ENCODE peak calls at places on chromosome 10, in eight cellular contexts. E is cardiac muscle cell, T is sigmoid colon, O is DND-41, Y is lower lobe of right lung, S is pancreas, D is esophagus squamous epithelium, H is transverse colon. G is an unnamed sample.
A peak's percentile ranks its signal among the peaks of the same experiment; 100 is the strongest.

GRCh38 chr10:86957471-86958108 is at the start of gene MMRN2:
- DNase-seq in E (peak; percentile 39), D (no peak), Y (no peak), H (no peak), S (peak; percentile 48), O (no peak), T (no peak), G (no peak)

GRCh38 chr10:55002420-55002819 is 201.4 kb upstream of the PCDH15 start:
- DNase-seq in H (no peak), S (no peak), Y (no peak), D (no peak), E (no peak), O (no peak), T (no peak), G (no peak)

GRCh38 chr10:132421377-132422168 is 24.6 kb downstream of the PWWP2B start:
- DNase-seq in S (peak; percentile 93), O (no peak), H (peak; percentile 90), T (peak; percentile 92), E (peak; percentile 42), Y (peak; percentile 91), D (no peak), G (peak; percentile 23)

GRCh38 chr10:128324058-128324457 is 197.8 kb upstream of the MKI67 start:
- DNase-seq in O (no peak), T (no peak), Y (no peak), E (no peak), H (peak; percentile 9), D (no peak), S (no peak), G (no peak)

GRCh38 chr10:52703451-52703850 is 69.1 kb downstream of the MBL2 start:
- DNase-seq in H (no peak), E (no peak), T (no peak), O (no peak), Y (no peak), S (no peak), D (no peak), G (no peak)

GRCh38 chr10:62581351-62581750 is 207.2 kb downstream of the ZNF365 start:
- DNase-seq in H (no peak), O (no peak), T (no peak), D (no peak), E (no peak), Y (no peak), S (no peak), G (no peak)

GRCh38 chr10:7756360-7756992 is 31.3 kb downstream of the KIN start:
- DNase-seq in H (peak; percentile 20), S (no peak), Y (no peak), T (no peak), E (peak; percentile 48), O (peak; percentile 28), D (no peak), G (peak; percentile 10)

GRCh38 chr10:77392236-77392721 is 245.3 kb downstream of the KCNMA1 start:
- DNase-seq in Y (no peak), D (no peak), T (no peak), S (no peak), E (peak; percentile 61), H (no peak), O (no peak), G (no peak)

GRCh38 chr10:52908483-52908882 is 135.9 kb upstream of the MBL2 start:
- DNase-seq in O (no peak), S (no peak), D (no peak), Y (no peak), E (no peak), T (no peak), H (no peak), G (no peak)

GRCh38 chr10:43682956-43683355 is 34.3 kb upstream of the ZNF32 start:
- DNase-seq in H (no peak), D (no peak), S (no peak), Y (no peak), T (no peak), O (no peak), E (no peak), G (no peak)

GRCh38 chr10:85668522-85668921 is 698.1 kb downstream of the GRID1 start:
- DNase-seq in D (no peak), E (no peak), H (no peak), O (no peak), T (no peak), Y (no peak), S (no peak), G (no peak)

GRCh38 chr10:119222966-119223386 is 15.6 kb downstream of the GRK5 start:
- DNase-seq in O (no peak), S (no peak), H (no peak), Y (no peak), D (no peak), E (no peak), T (no peak), G (no peak)
- H3K27ac ChIP-seq in O (no peak overlapping the region), S (peak overlapping the region; percentile 57), H (peak overlapping the region; percentile 76), Y (peak overlapping the region; percentile 70), D (peak overlapping the region; percentile 1), E (no peak overlapping the region), T (peak overlapping the region; percentile 73), G (no peak overlapping the region)

DNA sequence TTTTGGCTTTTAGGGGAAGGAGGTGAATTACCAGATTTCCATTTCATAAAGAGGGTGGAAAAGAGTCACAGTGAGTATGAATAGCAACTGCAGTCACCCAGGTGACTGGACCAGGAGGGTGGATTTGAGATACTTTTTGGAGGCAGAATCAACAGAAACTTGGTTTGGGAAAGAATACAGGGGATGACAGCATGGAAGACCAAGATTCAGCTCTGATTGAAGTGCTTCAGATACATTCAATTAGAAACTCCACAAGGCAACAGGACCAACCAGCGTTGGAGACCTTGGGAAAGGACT is 83.0 kb downstream of the SGMS1 start:
- DNase-seq in O (no peak), Y (no peak), D (no peak), E (no peak), S (no peak), H (no peak), T (no peak), G (no peak)
- H3K4me3 ChIP-seq in O (no peak overlapping the region), Y (no peak overlapping the region), D (no peak overlapping the region), E (no peak overlapping the region), S (no peak overlapping the region), H (no peak overlapping the region), T (no peak overlapping the region), G (peak overlapping the region; percentile 23)

DNA sequence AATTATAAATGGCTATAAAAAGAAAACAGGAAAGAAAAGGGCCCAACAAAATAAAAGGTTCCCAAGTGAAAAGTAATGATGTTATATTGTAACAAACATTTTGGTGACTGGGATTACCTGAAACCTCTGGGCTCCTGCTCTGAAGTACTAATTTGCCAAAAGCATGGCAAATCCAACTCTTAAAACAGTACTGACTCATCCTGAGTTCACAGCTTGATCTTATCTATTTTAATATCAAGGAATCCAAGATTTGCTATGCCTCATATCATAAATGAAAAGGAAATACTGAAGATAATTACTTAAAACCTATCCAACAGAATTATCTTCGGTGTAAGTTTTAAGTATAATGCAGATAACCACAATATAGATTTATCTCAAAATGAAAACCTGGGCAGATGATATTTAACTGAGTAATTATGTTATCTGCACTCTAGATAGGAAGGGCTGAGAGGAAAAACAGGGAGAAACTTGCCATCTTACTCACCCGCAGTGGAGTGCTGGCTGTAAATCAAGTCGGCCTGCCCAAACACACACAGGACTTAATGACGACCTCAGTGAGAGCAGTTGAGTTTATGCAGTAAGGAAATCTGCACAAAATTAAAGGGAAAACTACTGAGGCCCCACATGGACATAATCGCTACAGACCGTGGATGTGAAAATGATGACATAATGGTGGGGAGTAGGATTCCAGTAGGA is 48.4 kb downstream of the MPP7 start:
- DNase-seq in Y (no peak), O (no peak), D (no peak), S (no peak), E (peak; percentile 50), H (no peak), T (peak; percentile 72), G (no peak)
- H3K27ac ChIP-seq in Y (no peak overlapping the region), O (no peak overlapping the region), D (peak overlapping the region; percentile 62), S (no peak overlapping the region), E (no peak overlapping the region), H (peak overlapping the region; percentile 26), T (peak overlapping the region; percentile 66), G (no peak overlapping the region)

GRCh38 chr10:69868821-69869220 is 67.1 kb downstream of the COL13A1 start:
- DNase-seq in E (no peak), O (no peak), Y (no peak), H (no peak), T (no peak), D (no peak), S (no peak), G (no peak)

GRCh38 chr10:69870591-69870990 is 68.9 kb downstream of the COL13A1 start:
- DNase-seq in Y (no peak), T (no peak), O (no peak), D (no peak), E (no peak), H (no peak), S (no peak), G (no peak)

GRCh38 chr10:69867699-69868558 is 66.2 kb downstream of the COL13A1 start:
- DNase-seq in O (no peak), E (no peak), H (peak; percentile 70), S (no peak), T (no peak), D (no peak), Y (no peak), G (no peak)

GRCh38 chr10:69871074-69871473 is 69.4 kb downstream of the COL13A1 start:
- DNase-seq in D (no peak), Y (no peak), O (no peak), H (no peak), T (no peak), S (peak; percentile 10), E (no peak), G (no peak)

GRCh38 chr10:69869291-69869841 is 67.7 kb downstream of the COL13A1 start:
- DNase-seq in H (peak; percentile 79), Y (no peak), D (no peak), E (peak; percentile 67), O (no peak), S (peak; percentile 7), T (no peak), G (no peak)
- H3K4me3 ChIP-seq in H (no peak overlapping the region), Y (no peak overlapping the region), D (no peak overlapping the region), E (no peak overlapping the region), O (no peak overlapping the region), S (no peak overlapping the region), T (no peak overlapping the region), G (no peak overlapping the region)

DNA sequence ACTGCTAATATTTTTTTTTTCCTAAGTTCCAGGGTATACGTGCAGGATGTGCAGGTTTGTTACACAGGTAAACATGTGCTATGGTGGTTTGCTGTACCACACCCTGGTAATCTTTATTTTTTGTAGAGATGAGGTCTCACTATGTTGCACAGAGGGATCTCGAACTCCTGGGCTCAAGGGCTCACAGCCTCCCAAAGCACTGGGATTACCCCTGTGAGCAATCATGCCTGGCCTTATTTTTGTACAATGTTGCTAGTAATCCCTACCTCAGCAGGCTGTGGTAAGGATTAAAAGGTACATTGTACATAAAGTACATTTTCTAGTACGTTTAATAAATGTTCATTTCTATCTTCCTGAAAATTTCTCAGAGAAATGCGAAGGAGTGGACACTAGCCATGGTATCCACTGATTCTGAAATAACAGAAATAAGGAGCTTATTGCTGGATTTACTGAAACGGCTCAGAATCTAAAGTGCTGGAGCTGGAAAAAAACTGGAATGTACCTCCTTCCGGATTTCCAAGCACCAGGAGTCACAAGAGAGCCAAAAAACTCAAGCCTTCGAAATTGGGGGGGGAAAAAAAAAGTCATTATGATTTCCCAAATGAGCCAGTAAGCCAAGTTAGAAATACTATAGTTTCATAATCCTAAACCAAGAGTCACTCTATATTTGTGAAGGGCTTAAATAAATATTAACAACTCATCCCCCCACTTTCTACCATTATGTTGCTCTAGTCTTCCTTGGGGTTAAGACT is 69.6 kb downstream of the NT5C2 start:
- DNase-seq in H (no peak), E (no peak), Y (no peak), D (no peak), O (no peak), T (no peak), S (no peak), G (no peak)
- H3K27ac ChIP-seq in H (no peak overlapping the region), E (no peak overlapping the region), Y (no peak overlapping the region), D (no peak overlapping the region), O (no peak overlapping the region), T (no peak overlapping the region), S (no peak overlapping the region), G (no peak overlapping the region)

GRCh38 chr10:34868589-34868988 is 53.5 kb upstream of the PARD3 start:
- DNase-seq in E (no peak), D (no peak), Y (no peak), T (no peak), H (no peak), S (no peak), O (peak; percentile 23), G (no peak)
- H3K4me3 ChIP-seq in E (no peak overlapping the region), D (no peak overlapping the region), Y (no peak overlapping the region), T (no peak overlapping the region), H (no peak overlapping the region), S (no peak overlapping the region), O (peak overlapping the region; percentile 38), G (no peak overlapping the region)